ENCODE peak calls at places on chromosome 22, in four cellular contexts. T, S, I and O are unnamed samples.

GRCh38 chr22:20117656-20118571 is 888 bp upstream of the TRMT2A start:
- DNase-seq in I (peak), T (no peak), S (no peak), O (peak)

GRCh38 chr22:41242396-41243117 is 1.8 kb upstream of the CHADL start:
- DNase-seq in T (no peak), I (no peak), S (no peak), O (no peak)

GRCh38 chr22:41768420-41768819 is 32.1 kb upstream of the CCDC134 start:
- DNase-seq in T (no peak), I (peak), S (no peak), O (no peak)

GRCh38 chr22:19113429-19113828 is 8.8 kb downstream of the DGCR2 start:
- DNase-seq in S (no peak), T (no peak), I (no peak), O (no peak)

GRCh38 chr22:31749636-31750364 is at the start of gene PRR14L:
- DNase-seq in T (peak), I (peak), S (peak), O (peak)

GRCh38 chr22:33902073-33902472 is 18.2 kb downstream of the LARGE1 start:
- DNase-seq in I (no peak), S (no peak), T (no peak), O (no peak)

GRCh38 chr22:30386960-30387848 is at the start of gene RNF215:
- DNase-seq in S (peak), I (peak), T (peak), O (peak)

GRCh38 chr22:36659762-36660509 is 43.6 kb downstream of the CACNG2 start:
- DNase-seq in I (peak), S (peak), T (no peak), O (peak)

GRCh38 chr22:46598224-46598623 is 22.0 kb upstream of the GRAMD4 start:
- DNase-seq in I (no peak), T (no peak), S (no peak), O (no peak)

GRCh38 chr22:44147821-44148574 is 32.7 kb upstream of the PARVG start:
- DNase-seq in S (no peak), I (peak), T (no peak), O (no peak)

GRCh38 chr22:24819941-24820461 is 14.0 kb downstream of the SGSM1 start:
- DNase-seq in T (no peak), I (no peak), S (no peak), O (peak)

GRCh38 chr22:48238018-48238915 is 1475.8 kb downstream of the TBC1D22A start:
- DNase-seq in I (no peak), S (no peak), T (no peak), O (no peak)

GRCh38 chr22:39545310-39546063 is 12.9 kb upstream of the RPS19BP1 start:
- DNase-seq in I (no peak), S (no peak), T (peak), O (no peak)

GRCh38 chr22:48488149-48488551 is 1339.5 kb downstream of the BRD1 start:
- DNase-seq in S (no peak), I (no peak), T (no peak), O (no peak)

GRCh38 chr22:42357634-42358296 is 74.4 kb downstream of the NFAM1 start:
- DNase-seq in T (no peak), I (no peak), S (no peak), O (no peak)

GRCh38 chr22:36027960-36028645 is 521 bp downstream of the RBFOX2 start:
- DNase-seq in T (peak), I (no peak), S (peak), O (no peak)

GRCh38 chr22:26681395-26681821 is 24.0 kb downstream of the MIAT start:
- DNase-seq in T (no peak), I (peak), S (no peak), O (no peak)

GRCh38 chr22:50045211-50046018 is 12.7 kb downstream of the TTLL8 start:
- DNase-seq in I (no peak), S (no peak), T (no peak), O (peak)

GRCh38 chr22:16601437-16602223 is 9.0 kb upstream of the CCT8L2 start:
- DNase-seq in I (no peak), T (no peak), S (no peak), O (no peak)

GRCh38 chr22:30637701-30638114 is 2.1 kb downstream of the SLC35E4 start:
- DNase-seq in T (no peak), I (no peak), S (no peak), O (no peak)

GRCh38 chr22:46577361-46578249 is 40.2 kb upstream of the CELSR1 start:
- DNase-seq in T (no peak), I (no peak), S (no peak), O (no peak)

GRCh38 chr22:35039625-35040024 is 26.3 kb upstream of the ISX start:
- DNase-seq in S (no peak), I (no peak), T (no peak), O (no peak)

GRCh38 chr22:28986366-28986765 is 75.3 kb downstream of the C22orf31 start:
- DNase-seq in T (no peak), I (no peak), S (no peak), O (no peak)

GRCh38 chr22:37546436-37547248 is 13.6 kb upstream of the CDC42EP1 start:
- DNase-seq in S (no peak), I (peak), T (no peak), O (no peak)

GRCh38 chr22:19523240-19524169 is 705 bp downstream of the CLDN5 start:
- DNase-seq in S (no peak), I (peak), T (no peak), O (no peak)

GRCh38 chr22:50572965-50573364 is 5.3 kb downstream of the CPT1B start:
- DNase-seq in S (no peak), T (no peak), I (no peak), O (no peak)